ENCODE peak calls at places on chromosomes 16 and 17, in ten cellular contexts. V is tibial artery, M is kidney glomerular epithelial cell, N is neural progenitor cell, B is anterior cingulate cortex, O is left ventricle myocardium inferior, F is mesendoderm, S is GM13976, X is HS-27A, D is RPMI8226. E is an unnamed sample.

GRCh38 chr17:61579961-61580360 is 11.1 kb downstream of the NACA2 start:
- DNase-seq in O (no peak), V (no peak), S (no peak), M (no peak), X (no peak), B (no peak), N (peak; percentile 27), D (no peak), F (no peak), E (no peak)

GRCh38 chr17:17150450-17150804 is 55.7 kb downstream of the PLD6 start:
- DNase-seq in X (no peak), F (no peak), V (no peak), D (no peak), O (no peak), M (no peak), N (no peak), B (no peak), S (no peak), E (no peak)

GRCh38 chr17:83100220-83100852 is 20.9 kb downstream of the METRNL start:
- DNase-seq in F (no peak), V (peak; percentile 91), M (no peak), O (no peak), D (peak; percentile 52), X (no peak), B (no peak), N (no peak), S (no peak), E (no peak)

GRCh38 chr16:67878846-67879245 is 5.8 kb upstream of the NRN1L start:
- DNase-seq in N (no peak), O (no peak), D (no peak), F (no peak), V (no peak), X (no peak), M (no peak), B (no peak), S (no peak), E (no peak)

GRCh38 chr16:57699481-57699880 is 4.9 kb downstream of the DRC7 start:
- DNase-seq in F (no peak), D (no peak), S (no peak), X (no peak), N (no peak), O (no peak), M (no peak), B (no peak), V (no peak), E (no peak)

GRCh38 chr16:52309761-52310416 is 237.1 kb downstream of the TOX3 start:
- DNase-seq in N (no peak), B (no peak), S (no peak), X (no peak), O (no peak), M (no peak), D (no peak), V (no peak), F (no peak), E (peak; percentile 10)

GRCh38 chr17:17680477-17681186 is 626 bp upstream of the RAI1 start:
- DNase-seq in V (no peak), X (no peak), M (no peak), O (no peak), D (no peak), F (peak; percentile 48), N (no peak), S (no peak), B (no peak), E (peak; percentile 73)

GRCh38 chr16:65600046-65600445 is 478.2 kb upstream of the CDH11 start:
- DNase-seq in S (no peak), V (no peak), O (no peak), M (no peak), B (no peak), N (peak; percentile 79), F (no peak), D (no peak), X (no peak), E (no peak)

GRCh38 chr17:27760069-27760885 is 40.1 kb downstream of the NOS2 start:
- DNase-seq in F (peak; percentile 71), V (peak; percentile 75), O (peak; percentile 70), B (peak; percentile 58), M (peak; percentile 8), S (peak; percentile 82), X (no peak), D (peak; percentile 71), N (peak; percentile 65), E (peak; percentile 23)

GRCh38 chr17:16443390-16444257 is 28.3 kb downstream of the TRPV2 start:
- DNase-seq in O (no peak), X (no peak), V (no peak), B (no peak), F (no peak), M (no peak), S (no peak), D (no peak), N (no peak), E (no peak)

GRCh38 chr17:76279742-76280287 is 14.7 kb downstream of the UBALD2 start:
- DNase-seq in V (no peak), N (no peak), O (no peak), S (no peak), B (no peak), M (no peak), F (no peak), X (no peak), D (no peak), E (no peak)

GRCh38 chr17:2867441-2868424 is 71.5 kb downstream of the RAP1GAP2 start:
- DNase-seq in N (peak; percentile 72), F (peak; percentile 97), S (no peak), B (no peak), M (no peak), X (no peak), D (no peak), V (no peak), O (no peak), E (no peak)

GRCh38 chr17:73283841-73284282 is 22.2 kb upstream of the CPSF4L start:
- DNase-seq in V (peak; percentile 87), M (no peak), D (no peak), S (no peak), F (peak; percentile 85), N (peak; percentile 88), B (no peak), O (no peak), X (no peak), E (no peak)